ENCODE peak calls at places on chromosomes 1 and 21, in eight cellular contexts. L is spleen, H is psoas muscle, P is astrocyte, R is pancreas, N is RWPE1, Q is H1, X is OCI-LY7. U is an unnamed sample.
A peak's percentile ranks its signal among the peaks of the same experiment; 100 is the strongest.

GRCh38 chr1:118090130-118090529 is 94.9 kb downstream of the SPAG17 start:
- DNase-seq in L (no peak), H (no peak), P (no peak), R (no peak), N (no peak), Q (no peak), X (no peak), U (no peak)

GRCh38 chr21:41358193-41359166 is 3.3 kb upstream of the MX2 start:
- DNase-seq in L (peak; percentile 61), H (no peak), P (no peak), R (no peak), N (no peak), Q (no peak), X (no peak), U (no peak)

GRCh38 chr1:234532511-234532922 is 53.5 kb upstream of the TARBP1 start:
- DNase-seq in L (no peak), H (peak; percentile 46), P (peak; percentile 28), R (peak; percentile 84), N (no peak), Q (no peak), X (no peak), U (no peak)

GRCh38 chr1:116119876-116120275 is 8.7 kb downstream of the MAB21L3 start:
- DNase-seq in L (no peak), H (no peak), P (no peak), R (no peak), N (no peak), Q (no peak), X (no peak), U (no peak)

GRCh38 chr1:212982430-212983152 is 32.2 kb downstream of the VASH2 start:
- DNase-seq in L (no peak), H (no peak), P (no peak), R (no peak), N (no peak), Q (peak; percentile 39), X (no peak), U (no peak)

GRCh38 chr1:50605186-50605875 is 182.1 kb upstream of the DMRTA2 start:
- DNase-seq in L (no peak), H (no peak), P (peak; percentile 27), R (no peak), N (peak; percentile 22), Q (no peak), X (peak; percentile 12), U (no peak)

GRCh38 chr1:109887890-109888289 is 22.8 kb upstream of the CSF1 start:
- DNase-seq in L (no peak), H (no peak), P (no peak), R (no peak), N (no peak), Q (no peak), X (no peak), U (no peak)

GRCh38 chr1:39639333-39640130 is at the start of gene HEYL:
- DNase-seq in L (peak; percentile 89), H (peak; percentile 79), P (no peak), R (peak; percentile 87), N (peak; percentile 40), Q (peak; percentile 94), X (no peak), U (peak; percentile 92)

GRCh38 chr21:34949045-34949444 is 100.1 kb downstream of the RUNX1 start:
- DNase-seq in L (no peak), H (no peak), P (no peak), R (no peak), N (no peak), Q (no peak), X (no peak), U (no peak)

DNA sequence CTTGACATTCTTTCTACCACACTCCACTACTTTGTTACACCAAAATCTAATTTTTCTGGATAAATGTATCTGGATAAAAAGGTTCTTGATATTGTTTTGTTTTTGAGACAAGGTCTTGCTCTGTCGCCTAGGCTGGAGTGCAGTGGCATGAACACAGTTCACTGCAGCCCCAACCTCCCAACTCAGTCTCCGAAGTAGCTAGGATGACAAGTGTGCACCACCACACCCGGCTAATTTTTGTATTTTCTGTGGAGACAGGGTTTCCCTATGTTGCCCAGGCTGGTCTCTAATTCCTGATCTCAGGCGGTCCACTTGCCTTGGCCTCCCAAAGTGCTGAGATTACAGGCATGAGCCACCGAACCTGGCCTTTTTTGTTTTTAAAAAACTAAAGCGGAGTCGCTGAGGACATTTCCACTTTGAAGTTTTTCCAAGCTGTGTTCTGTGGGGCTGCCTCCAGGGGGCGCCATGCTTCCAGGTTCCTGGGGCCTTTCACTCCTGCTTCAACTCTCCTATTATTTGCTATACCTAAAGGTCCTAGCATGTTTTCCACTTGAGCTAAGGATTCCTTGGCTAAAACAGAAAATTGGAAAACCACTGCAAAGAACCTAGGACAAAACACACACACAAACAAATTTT is 14.1 kb upstream of the NCMAP start:
- DNase-seq in L (no peak), H (no peak), P (no peak), R (no peak), N (no peak), Q (peak; percentile 76), X (no peak), U (peak; percentile 78)
- TF ChIP-seq CTCF in L (no peak), H (peak; percentile 42), P (peak; percentile 33), R (peak; percentile 59), N (peak; percentile 33), Q (peak; percentile 75), X (peak; percentile 96), U (peak; percentile 64)

GRCh38 chr1:94973271-94973922 is 46.5 kb upstream of the CNN3 start:
- DNase-seq in L (no peak), H (no peak), P (peak; percentile 65), R (no peak), N (no peak), Q (no peak), X (no peak), U (no peak)
- H3K27ac ChIP-seq in L (no peak overlapping the region), H (peak overlapping the region; percentile 11), P (peak overlapping the region; percentile 12), R (no peak overlapping the region), N (no peak overlapping the region), Q (no peak overlapping the region), X (no peak overlapping the region), U (peak overlapping the region; percentile 26)

DNA sequence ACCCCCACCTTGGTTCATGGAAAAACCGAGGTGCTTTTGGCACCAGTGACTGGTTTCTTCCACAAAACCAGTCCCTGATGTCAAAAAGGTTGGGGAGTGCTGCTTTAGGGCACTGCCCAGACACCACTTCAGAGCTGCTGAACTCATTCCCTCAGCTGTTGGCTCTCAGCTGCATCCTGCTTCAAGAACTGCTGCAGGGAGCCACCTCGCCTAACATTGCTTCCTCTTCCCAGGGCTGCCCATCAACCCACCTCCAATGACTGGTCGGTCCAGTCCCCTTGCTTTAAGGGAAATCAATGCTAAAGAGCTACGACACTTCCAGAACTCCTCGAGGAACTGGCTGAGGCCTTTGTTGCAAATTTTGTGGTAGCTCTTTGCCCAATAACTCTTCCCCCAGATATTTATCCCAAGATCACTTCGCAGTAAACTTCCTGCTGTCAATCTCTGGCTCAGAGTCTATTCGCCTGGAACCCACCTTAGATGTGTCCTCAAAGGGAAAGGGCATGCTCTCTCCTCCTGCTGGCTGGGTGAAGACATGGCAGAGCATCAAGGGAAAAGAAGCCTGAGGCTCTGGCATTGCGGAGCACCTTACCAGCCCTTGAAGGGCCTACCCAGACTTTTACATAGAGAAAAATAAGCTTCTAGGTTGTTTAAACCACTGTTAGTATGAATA is 29.0 kb downstream of the C1orf52 start:
- DNase-seq in L (no peak), H (no peak), P (no peak), R (no peak), N (no peak), Q (no peak), X (no peak), U (no peak)
- TF ChIP-seq CTCF in L (no peak), H (no peak), P (no peak), R (no peak), N (no peak), Q (peak; percentile 60), X (peak; percentile 27), U (peak; percentile 18)

DNA sequence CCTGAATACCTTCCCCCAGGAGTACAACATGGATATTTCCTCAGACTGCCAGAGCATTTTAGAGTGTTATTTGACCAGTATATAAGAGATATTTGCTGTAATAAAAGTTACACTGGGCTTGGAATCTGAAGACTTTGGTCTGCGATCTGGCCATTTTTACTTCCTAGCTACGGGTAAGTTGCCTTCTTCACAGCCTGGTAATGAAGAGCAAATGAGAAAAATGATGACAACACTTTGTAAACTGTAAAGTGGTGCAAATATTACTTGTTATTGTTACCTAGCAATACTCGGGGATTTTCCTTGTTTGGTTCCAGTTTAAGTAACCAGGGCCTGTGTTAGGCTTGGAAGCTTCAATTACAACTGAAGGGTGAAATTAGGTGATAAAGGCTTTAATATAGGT is 180.8 kb upstream of the LMO4 start:
- DNase-seq in L (no peak), H (no peak), P (no peak), R (no peak), N (no peak), Q (no peak), X (no peak), U (no peak)
- H3K27ac ChIP-seq in L (no peak overlapping the region), H (no peak overlapping the region), P (no peak overlapping the region), R (no peak overlapping the region), N (no peak overlapping the region), Q (no peak overlapping the region), X (no peak overlapping the region), U (no peak overlapping the region)

GRCh38 chr1:203117611-203118575 is 9.6 kb upstream of the ADORA1 start:
- DNase-seq in L (peak; percentile 86), H (peak; percentile 83), P (peak; percentile 20), R (peak; percentile 54), N (peak; percentile 83), Q (peak; percentile 93), X (no peak), U (peak; percentile 90)
- TF ChIP-seq CTCF in L (peak; percentile 50), H (peak; percentile 80), P (peak; percentile 45), R (peak; percentile 72), N (peak; percentile 60), Q (peak; percentile 92), X (peak; percentile 63), U (peak; percentile 81)